ENCODE peak calls at places on chromosomes 3 and 15, in four cellular contexts. C is stomach, P is tibial nerve, U is body of pancreas. E is an unnamed sample. For H3K4me1, the result is how much of the 10 kb centered on the place peaks cover.

GRCh38 chr3:13866406-13866965 is 13.4 kb downstream of the WNT7A start:
- DNase-seq in U (no peak), P (no peak), C (no peak), E (no peak)

GRCh38 chr3:129417354-129417753 is 11.1 kb downstream of the EFCAB12 start:
- DNase-seq in U (no peak), C (no peak), P (no peak), E (no peak)

GRCh38 chr3:9468460-9468859 is 71.0 kb downstream of the SETD5 start:
- DNase-seq in U (no peak), P (no peak), C (no peak), E (no peak)

GRCh38 chr3:177979684-177980083 is 556.6 kb upstream of the KCNMB2 start:
- DNase-seq in U (no peak), C (no peak), P (no peak), E (no peak)

GRCh38 chr15:61796056-61796455 is 264.2 kb downstream of the VPS13C start:
- DNase-seq in C (no peak), U (no peak), P (no peak), E (no peak)

GRCh38 chr3:19029837-19030835 is 118.2 kb upstream of the KCNH8 start:
- DNase-seq in P (no peak), U (no peak), C (no peak), E (no peak)

GRCh38 chr3:160851629-160852210 is 95.7 kb downstream of the PPM1L start:
- DNase-seq in C (no peak), U (no peak), P (no peak), E (no peak)

GRCh38 chr3:77158701-77159100 is 118.8 kb downstream of the ROBO2 start:
- DNase-seq in C (no peak), P (no peak), U (no peak), E (no peak)

GRCh38 chr3:176561826-176562225 is 635.5 kb downstream of the TBL1XR1 start:
- DNase-seq in U (no peak), C (no peak), P (no peak), E (no peak)

GRCh38 chr15:34621675-34622074 is 38.2 kb upstream of the GOLGA8B start:
- DNase-seq in C (no peak), U (no peak), P (no peak), E (no peak)

GRCh38 chr3:172051310-172051956 is 12.1 kb downstream of the FNDC3B start:
- DNase-seq in P (no peak), C (no peak), U (no peak), E (no peak)

GRCh38 chr3:195063596-195064193 is 207.3 kb downstream of the XXYLT1 start:
- DNase-seq in P (no peak), C (peak), U (no peak), E (no peak)

GRCh38 chr15:59371458-59372351 is 966 bp downstream of the MYO1E start:
- DNase-seq in U (peak), C (peak), P (no peak), E (peak)

GRCh38 chr3:184583345-184584000 is 21.9 kb downstream of the EPHB3 start:
- DNase-seq in U (no peak), C (no peak), P (no peak), E (no peak)

GRCh38 chr15:60555814-60556213 is 76.9 kb upstream of the ICE2 start:
- DNase-seq in C (no peak), U (no peak), P (no peak), E (no peak)

GRCh38 chr3:158809642-158810041 is 7.8 kb downstream of the MFSD1 start:
- DNase-seq in P (no peak), C (no peak), U (no peak), E (no peak)

GRCh38 chr3:123949606-123950005 is 11.4 kb downstream of the CCDC14 start:
- DNase-seq in U (no peak), C (no peak), P (no peak), E (no peak)

GRCh38 chr15:34043391-34043790 is 4.4 kb upstream of the AVEN start:
- DNase-seq in C (no peak), U (no peak), P (no peak), E (no peak)

GRCh38 chr3:14388200-14388599 is 14.2 kb upstream of the SLC6A6 start:
- DNase-seq in C (no peak), P (no peak), U (no peak), E (no peak)

GRCh38 chr3:188911033-188911850 is 260.5 kb upstream of the TPRG1 start:
- DNase-seq in P (no peak), C (no peak), U (no peak), E (peak)

GRCh38 chr3:184261270-184262165 is at the start of gene CAMK2N2:
- DNase-seq in U (peak), C (peak), P (no peak), E (no peak)

GRCh38 chr15:76190767-76191538 is 120.3 kb downstream of the ETFA start:
- DNase-seq in C (peak), U (peak), P (peak), E (peak)

GRCh38 chr3:66602691-66603090 is 101.9 kb upstream of the LRIG1 start:
- DNase-seq in U (no peak), P (no peak), C (no peak), E (no peak)

GRCh38 chr3:115040673-115041286 is 106.3 kb downstream of the ZBTB20 start:
- DNase-seq in C (peak), P (peak), U (peak), E (peak)

GRCh38 chr15:72535911-72536310 is 61.8 kb downstream of the ARIH1 start:
- DNase-seq in U (peak), C (no peak), P (no peak), E (no peak)

GRCh38 chr3:11060500-11061251 is 68.1 kb downstream of the SLC6A1 start:
- DNase-seq in P (peak), C (peak), U (peak), E (peak)

GRCh38 chr3:16304065-16305010 is 39.3 kb downstream of the OXNAD1 start:
- DNase-seq in P (no peak), C (no peak), U (no peak), E (no peak)

GRCh38 chr15:76147906-76148553 is 88.2 kb downstream of the TMEM266 start:
- DNase-seq in C (peak), P (peak), U (peak), E (no peak)

GRCh38 chr3:150543531-150543930 is 2.8 kb downstream of the SERP1 start:
- DNase-seq in U (no peak), C (no peak), P (no peak), E (no peak)

GRCh38 chr15:71683401-71684274 is 126.7 kb upstream of the NR2E3 start:
- DNase-seq in P (no peak), C (no peak), U (no peak), E (no peak)

GRCh38 chr15:68565701-68566100 is 13.1 kb upstream of the CORO2B start:
- DNase-seq in P (no peak), U (no peak), C (no peak), E (peak)

GRCh38 chr3:17983106-17983505 is 240.7 kb upstream of the TBC1D5 start:
- DNase-seq in U (no peak), P (no peak), C (no peak), E (no peak)
- TF ChIP-seq POLR2A in U (no peak), P (no peak), C (no peak), E (no peak)

DNA sequence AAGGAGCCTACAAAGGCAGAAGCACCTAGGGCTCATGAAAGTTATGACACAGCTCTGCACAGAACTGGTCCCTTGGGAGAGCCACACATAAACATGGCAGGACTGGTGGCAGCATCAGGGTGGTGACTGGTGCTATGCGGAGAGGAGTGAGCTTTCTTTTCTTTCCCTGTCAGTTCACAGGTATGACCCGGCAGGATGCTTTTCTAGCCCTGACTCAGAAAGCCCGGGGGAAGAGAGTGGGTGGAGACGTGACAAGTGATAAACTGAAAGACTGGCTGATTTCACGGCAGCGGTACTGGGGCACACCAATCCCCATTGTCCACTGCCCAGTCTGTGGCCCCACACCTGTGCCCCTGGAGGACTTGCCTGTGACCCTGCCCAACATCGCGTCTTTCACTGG is 103.0 kb downstream of the LARS2 start:
- DNase-seq in P (no peak), U (no peak), C (no peak), E (no peak)
- H3K4me1 ChIP-seq in P (under half), U (under half), C (under half), E (under half)

GRCh38 chr3:25789596-25790556 is at the start of gene OXSM:
- DNase-seq in C (peak), P (peak), U (peak), E (peak)
- TF ChIP-seq POLR2A in C (peak), P (peak), U (peak), E (peak)

DNA sequence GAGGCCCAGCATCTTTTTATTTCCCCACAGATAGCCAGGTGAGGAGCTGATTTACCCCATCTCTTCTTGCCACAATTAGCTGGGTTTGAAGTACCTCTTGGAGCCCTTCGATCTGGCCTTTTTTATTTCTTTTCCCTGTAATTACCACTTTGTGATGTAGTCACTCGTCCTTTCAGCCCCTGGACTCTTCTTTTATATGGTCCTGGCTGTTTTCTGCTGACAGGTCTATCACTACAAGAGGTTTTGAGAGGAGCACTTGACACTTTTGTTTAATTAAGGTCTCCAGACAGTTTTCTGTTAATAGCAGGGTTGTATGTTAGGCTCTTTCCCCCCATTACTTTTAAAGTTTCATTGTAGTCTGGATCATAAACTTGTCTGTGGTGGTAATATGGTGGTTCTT is 11.8 kb downstream of the ATXN7 start:
- DNase-seq in P (no peak), C (no peak), U (no peak), E (no peak)
- H3K4me1 ChIP-seq in P (under half), C (under half), U (under half), E (under half)

DNA sequence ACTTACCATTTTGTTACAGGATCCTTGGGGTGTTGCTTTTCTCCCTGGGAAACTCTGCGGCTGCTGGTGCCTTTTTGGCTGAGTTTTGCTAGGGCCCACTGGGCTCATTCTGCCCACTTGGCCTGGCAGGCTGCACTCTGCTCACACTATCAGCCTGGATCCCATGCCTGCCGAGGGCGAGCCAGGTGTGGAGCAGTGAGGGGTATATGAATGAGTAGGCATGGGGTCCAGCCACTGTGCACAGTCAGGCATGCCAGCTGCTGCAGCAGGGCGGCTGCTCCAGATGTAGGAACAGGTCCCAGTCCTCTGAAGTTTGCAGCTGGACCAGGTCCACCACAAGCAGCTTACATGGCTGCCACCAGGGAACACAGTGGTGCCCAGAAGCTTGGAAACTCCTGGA is 136.4 kb upstream of the CNTN3 start:
- DNase-seq in U (no peak), C (no peak), P (no peak), E (no peak)
- TF ChIP-seq POLR2A in U (no peak), C (no peak), P (no peak), E (no peak)

GRCh38 chr3:31948255-31948654 is 32.8 kb downstream of the OSBPL10 start:
- DNase-seq in C (no peak), P (no peak), U (no peak), E (no peak)

GRCh38 chr3:31943041-31943440 is 38.0 kb downstream of the OSBPL10 start:
- DNase-seq in C (no peak), U (no peak), P (no peak), E (no peak)

GRCh38 chr3:31945738-31946052 is 35.4 kb downstream of the OSBPL10 start:
- DNase-seq in U (no peak), C (no peak), P (no peak), E (no peak)

GRCh38 chr3:31947671-31948091 is 33.4 kb downstream of the OSBPL10 start:
- DNase-seq in C (peak), U (no peak), P (no peak), E (no peak)

DNA sequence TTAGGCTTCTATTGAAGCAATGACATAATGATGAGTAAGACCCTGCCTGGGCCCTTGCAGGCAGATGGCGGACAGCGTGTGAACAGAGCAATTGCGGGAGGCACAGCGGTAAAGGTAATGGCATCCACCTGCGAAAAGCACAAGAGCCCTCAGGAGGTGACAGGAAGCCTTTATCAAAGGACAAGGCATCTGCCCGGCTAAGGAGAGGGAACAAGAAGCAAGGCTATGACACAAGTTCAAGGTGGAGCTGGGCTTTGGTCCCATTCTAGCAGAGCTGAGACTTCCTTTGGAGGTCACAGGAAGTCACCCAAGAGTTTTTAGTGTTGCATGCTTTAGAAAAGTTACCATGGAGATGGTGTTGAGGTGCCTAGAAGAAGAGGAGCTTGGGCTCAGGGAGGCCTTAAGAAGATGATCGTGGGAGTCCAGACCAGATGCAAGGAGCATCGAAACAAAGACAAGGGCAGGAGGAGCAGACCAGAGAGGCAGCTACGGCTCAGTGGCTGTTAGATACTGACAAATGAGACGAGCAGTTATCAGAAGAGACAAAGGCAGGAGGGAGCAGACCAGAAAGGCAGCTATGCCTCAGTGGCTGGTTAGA is 34.5 kb downstream of the OSBPL10 start:
- DNase-seq in C (no peak), U (no peak), P (no peak), E (no peak)
- H3K4me1 ChIP-seq in C (under half), U (under half), P (under half), E (under half)

DNA sequence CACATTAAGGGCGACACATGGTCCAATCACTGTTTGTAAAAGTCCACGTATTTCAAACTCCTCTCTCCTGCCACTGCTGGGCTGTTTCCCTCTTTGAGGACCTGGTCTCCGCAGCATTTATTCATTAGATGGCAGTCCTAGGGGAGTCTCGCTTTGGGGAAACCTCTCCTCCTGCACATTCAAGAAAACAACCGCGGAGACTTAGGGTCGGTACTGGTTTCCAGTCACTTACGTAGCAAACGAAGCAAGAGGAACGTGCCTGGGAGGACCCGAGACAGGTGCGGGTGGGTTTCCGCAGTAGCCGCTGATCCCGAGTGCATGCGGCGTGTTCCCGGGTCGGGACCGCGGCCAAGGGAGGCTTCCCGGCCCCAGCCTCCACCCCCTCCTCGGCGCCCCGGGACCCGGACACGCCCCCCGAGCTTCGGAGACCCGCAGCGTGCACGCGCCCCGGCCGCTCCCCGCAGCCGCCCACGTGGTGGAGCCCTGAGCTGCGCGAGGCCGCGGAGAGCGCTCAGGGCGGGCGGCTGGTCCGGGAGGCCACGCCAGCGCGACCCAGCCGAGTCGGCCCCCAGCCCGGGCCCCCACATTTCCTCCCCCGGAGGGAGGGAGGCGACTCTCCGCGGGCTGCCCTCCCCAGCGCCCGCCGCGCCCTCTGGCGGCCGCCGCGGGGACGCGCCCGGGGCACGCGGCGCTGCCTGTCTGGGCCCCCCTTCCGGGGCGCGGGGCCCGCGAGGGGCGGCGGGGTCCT is 1.1 kb upstream of the IGF1R start:
- DNase-seq in P (peak), C (peak), U (peak), E (peak)
- TF ChIP-seq POLR2A in P (no peak), C (no peak), U (no peak), E (peak)

GRCh38 chr3:196138927-196139680 is 57.2 kb upstream of the TFRC start:
- DNase-seq in P (no peak), U (no peak), C (no peak), E (peak)
- H3K4me1 ChIP-seq in P (under half), U (under half), C (under half), E (under half)

GRCh38 chr3:138877246-138877645 is 42.5 kb upstream of the PIK3CB start:
- DNase-seq in U (no peak), P (no peak), C (no peak), E (no peak)

GRCh38 chr3:138872632-138873031 is 37.9 kb upstream of the PIK3CB start:
- DNase-seq in P (no peak), U (no peak), C (no peak), E (no peak)

GRCh38 chr3:138875096-138875753 is 40.5 kb upstream of the PIK3CB start:
- DNase-seq in C (no peak), U (no peak), P (no peak), E (no peak)

GRCh38 chr3:138874555-138874898 is 39.8 kb upstream of the PIK3CB start:
- DNase-seq in P (no peak), C (no peak), U (no peak), E (no peak)

DNA sequence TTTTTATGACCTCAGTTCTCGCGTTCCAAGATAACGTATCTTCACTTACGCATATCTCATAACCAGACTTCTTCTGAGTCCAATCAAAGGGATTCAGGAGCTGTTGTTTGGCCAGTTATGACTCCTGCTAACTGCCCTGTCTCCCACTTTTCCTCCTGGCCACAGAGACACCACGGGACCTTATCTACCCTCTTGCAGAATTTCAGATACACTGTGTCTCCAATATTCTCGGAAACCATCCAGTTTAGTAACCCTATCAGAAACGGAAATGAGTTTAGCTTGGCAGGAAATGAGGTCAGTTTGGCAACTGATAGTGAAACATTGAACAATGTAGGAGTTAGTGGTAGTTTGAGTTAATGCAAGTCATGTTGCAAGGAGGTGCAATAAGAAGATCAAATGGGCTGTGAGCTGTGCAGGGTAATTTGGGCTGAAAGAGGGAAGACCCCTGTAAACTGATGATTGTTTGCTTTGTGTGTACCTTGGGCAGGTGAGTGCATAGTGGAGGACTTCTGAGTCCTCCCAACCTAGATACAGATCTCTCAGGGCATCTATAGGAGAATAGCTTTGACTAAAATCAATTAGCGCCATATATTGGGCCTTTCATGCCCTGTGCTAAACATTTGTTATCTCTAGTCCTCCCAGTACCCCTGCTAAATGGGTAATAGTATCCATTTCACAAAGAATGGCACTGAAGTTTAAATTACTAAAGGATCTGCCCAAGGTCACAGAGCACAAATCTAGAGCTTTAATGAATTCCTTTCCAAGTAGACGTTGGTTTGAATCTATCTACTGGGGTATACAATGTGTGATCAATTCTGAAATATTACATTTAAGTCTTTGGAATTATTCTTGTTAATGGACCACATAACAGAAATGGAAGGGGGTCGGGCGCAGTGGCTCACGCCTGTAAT is 41.3 kb upstream of the PIK3CB start:
- DNase-seq in P (no peak), U (no peak), C (no peak), E (no peak)
- TF ChIP-seq POLR2A in P (no peak), U (no peak), C (no peak), E (no peak)